ENCODE peak calls at places on chromosome 10, in six cellular contexts. M is GM12891, E is HepG2, O is K562, P is GM12878, G is H1. S is an unnamed sample.

GRCh38 chr10:14377591-14377990 is 46.9 kb upstream of the FRMD4A start:
- DNase-seq in O (no peak), E (no peak), P (no peak), M (no peak), G (no peak), S (no peak)

GRCh38 chr10:114374141-114374791 is 30.0 kb downstream of the AFAP1L2 start:
- DNase-seq in M (no peak), E (no peak), O (no peak), G (no peak), P (no peak), S (no peak)

GRCh38 chr10:72079356-72079755 is 9.0 kb downstream of the SPOCK2 start:
- DNase-seq in M (no peak), E (no peak), P (no peak), O (no peak), G (no peak), S (peak)

GRCh38 chr10:79425074-79425532 is 20.3 kb downstream of the ZCCHC24 start:
- DNase-seq in G (no peak), O (no peak), M (no peak), P (no peak), E (no peak), S (no peak)

GRCh38 chr10:7192831-7193348 is 217.9 kb downstream of the SFMBT2 start:
- DNase-seq in G (no peak), O (no peak), P (no peak), E (no peak), M (no peak), S (no peak)

GRCh38 chr10:58050575-58050974 is 217.1 kb downstream of the IPMK start:
- DNase-seq in G (peak), P (no peak), E (no peak), M (no peak), O (no peak), S (no peak)

GRCh38 chr10:117143424-117143823 is 5.4 kb upstream of the VAX1 start:
- DNase-seq in P (no peak), M (no peak), E (no peak), O (no peak), G (no peak), S (no peak)

GRCh38 chr10:28963539-28964221 is 286.4 kb downstream of the BAMBI start:
- DNase-seq in E (no peak), G (no peak), O (no peak), P (no peak), M (no peak), S (no peak)

GRCh38 chr10:119395287-119396007 is 147.1 kb downstream of the RGS10 start:
- DNase-seq in M (peak), O (no peak), G (no peak), E (no peak), P (no peak), S (no peak)

GRCh38 chr10:100728928-100729876 is 16.2 kb upstream of the PAX2 start:
- DNase-seq in P (no peak), E (peak), M (no peak), G (no peak), O (peak), S (no peak)

GRCh38 chr10:26557641-26558014 is 119.5 kb downstream of the APBB1IP start:
- DNase-seq in O (no peak), M (no peak), P (no peak), G (no peak), E (no peak), S (no peak)

GRCh38 chr10:132282667-132283603 is 24.8 kb downstream of the STK32C start:
- DNase-seq in O (no peak), E (no peak), P (no peak), M (no peak), G (no peak), S (no peak)

DNA sequence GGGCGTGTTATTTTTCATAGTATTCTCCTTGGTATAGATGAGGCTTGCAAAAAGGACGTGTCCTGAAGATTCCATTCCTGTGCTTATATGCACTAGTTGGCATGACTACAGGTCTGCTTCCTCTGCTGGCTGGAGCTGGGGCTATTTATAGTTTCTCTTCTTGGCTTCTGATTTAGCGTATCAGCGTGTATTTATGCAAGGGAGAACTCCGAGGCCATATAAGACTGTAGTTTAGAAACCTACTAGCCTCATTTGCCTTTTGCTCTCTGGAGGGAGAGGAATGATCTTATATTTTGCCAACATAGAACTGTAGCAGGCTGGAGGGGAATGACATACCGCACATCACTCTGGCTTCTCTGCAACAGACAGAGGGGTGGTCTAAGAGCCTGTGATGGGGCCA is 39.7 kb downstream of the CACNB2 start:
- DNase-seq in M (no peak), G (no peak), E (no peak), O (no peak), P (no peak), S (no peak)
- TF ChIP-seq POLR2AphosphoS5 in M (no peak), G (no peak), E (no peak), O (no peak), P (no peak), S (no peak)

GRCh38 chr10:94103192-94103591 is 109.5 kb downstream of the PLCE1 start:
- DNase-seq in M (no peak), G (no peak), P (no peak), O (no peak), E (no peak), S (no peak)
- TF ChIP-seq TAF1 in M (no peak), G (no peak), P (no peak), O (no peak), E (no peak), S (no peak)

GRCh38 chr10:47207894-47208469 is 92.0 kb upstream of the GDF10 start:
- DNase-seq in O (no peak), P (no peak), E (no peak), G (no peak), M (no peak), S (no peak)
- TF ChIP-seq POLR2A in O (no peak), P (no peak), E (no peak), G (no peak), M (no peak), S (no peak)

DNA sequence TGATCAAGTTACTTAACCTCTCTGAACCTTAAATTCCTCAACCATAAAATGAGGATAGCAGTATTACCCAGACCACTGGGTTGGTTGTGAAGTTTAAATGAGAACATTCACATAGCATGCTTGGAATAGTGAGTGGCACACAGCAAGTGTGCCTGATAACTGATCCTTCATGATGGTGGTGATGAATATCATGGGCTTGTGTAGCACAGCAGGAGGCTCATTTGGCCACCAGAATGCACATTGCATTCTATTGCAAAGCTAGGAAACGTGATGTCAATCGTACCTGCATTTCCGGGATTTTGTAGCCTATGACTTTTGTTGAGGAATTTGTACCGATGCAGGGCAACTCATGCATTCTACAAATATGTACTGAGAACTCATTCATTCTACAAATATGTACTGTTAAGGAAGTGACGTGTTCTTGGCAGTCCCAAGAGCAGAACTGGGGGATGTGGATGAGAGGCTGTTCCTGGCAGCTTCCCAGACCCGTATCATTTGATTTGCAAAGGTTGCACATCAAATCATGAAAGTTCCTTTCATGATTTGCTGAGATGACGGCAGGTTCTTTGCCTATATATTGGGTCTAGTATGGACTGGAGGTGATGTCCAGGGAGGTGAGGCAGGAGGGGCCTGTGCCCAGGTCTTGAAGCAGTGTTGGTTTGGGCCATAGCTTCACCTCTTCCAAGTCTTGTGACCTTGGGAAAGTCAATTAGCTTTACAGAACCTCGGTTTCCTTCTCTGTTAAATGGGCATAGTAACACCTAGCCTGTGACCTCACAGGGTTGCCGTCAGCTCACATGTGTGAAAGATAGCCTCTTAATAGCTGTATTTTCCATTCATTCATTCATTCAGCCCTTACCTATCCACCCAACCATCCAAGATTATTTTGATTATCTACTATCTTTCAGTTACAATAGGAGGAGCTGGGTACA is 94.7 kb upstream of the SMNDC1 start:
- DNase-seq in P (no peak), E (peak), G (no peak), O (no peak), M (no peak), S (no peak)
- TF ChIP-seq POLR2AphosphoS5 in P (no peak), E (no peak), G (no peak), O (no peak), M (no peak), S (no peak)

GRCh38 chr10:11437391-11438241 is 173.8 kb downstream of the USP6NL start:
- DNase-seq in E (no peak), G (no peak), P (no peak), M (no peak), O (no peak), S (no peak)
- TF ChIP-seq TAF1 in E (no peak), G (no peak), P (no peak), M (no peak), O (no peak), S (no peak)

DNA sequence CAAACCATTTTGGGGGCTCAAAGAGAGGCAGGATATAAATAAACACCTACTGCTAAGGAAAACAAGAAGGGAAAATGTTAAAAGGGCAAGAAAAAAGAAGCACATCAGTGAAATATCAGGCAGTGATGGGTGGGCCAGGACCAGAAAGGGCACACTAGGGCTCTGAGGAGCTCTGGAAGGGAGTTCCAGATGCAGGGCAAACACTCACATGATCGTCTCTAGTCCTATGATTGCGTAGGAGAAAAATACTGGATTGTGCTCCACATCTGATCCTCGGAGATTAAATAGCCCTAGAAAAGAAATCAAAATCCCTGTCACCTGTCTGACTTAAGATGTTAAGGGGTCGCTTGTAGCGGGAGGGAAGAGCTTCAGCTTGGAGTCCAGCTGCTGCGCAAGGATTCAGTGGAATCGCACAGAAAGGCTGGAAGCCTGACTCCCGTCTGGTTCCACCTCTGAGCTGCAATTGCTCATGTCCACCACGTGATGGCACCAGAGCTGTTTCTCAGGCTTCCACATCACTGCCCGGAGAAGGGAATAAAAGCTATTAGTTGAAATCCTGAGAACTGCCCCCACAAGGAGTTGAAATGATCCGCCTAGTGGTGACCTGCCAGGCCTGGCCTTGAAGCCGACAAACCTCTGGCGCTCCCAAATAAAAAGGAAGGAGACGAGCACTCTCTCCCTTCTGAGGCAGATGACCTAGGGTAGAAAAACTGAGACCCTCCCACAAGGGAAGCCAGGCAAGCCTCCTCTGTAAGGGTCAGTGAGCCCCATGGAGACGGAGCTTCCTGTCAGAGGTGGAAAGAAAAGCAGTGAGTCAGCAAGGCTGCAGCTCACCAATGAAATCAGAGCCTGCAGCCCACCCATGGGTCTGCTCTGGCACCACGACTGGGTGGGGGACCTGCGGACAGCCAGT is 39.2 kb downstream of the XPNPEP1 start:
- DNase-seq in M (peak), G (peak), O (peak), E (peak), P (no peak), S (peak)
- TF ChIP-seq POLR2A in M (no peak), G (no peak), O (no peak), E (no peak), P (no peak), S (no peak)

GRCh38 chr10:97456034-97456685 is 10.2 kb downstream of the ZDHHC16 start:
- DNase-seq in P (no peak), M (no peak), E (no peak), G (no peak), O (no peak), S (no peak)
- TF ChIP-seq POLR2AphosphoS5 in P (no peak), M (no peak), E (no peak), G (no peak), O (no peak), S (peak)

GRCh38 chr10:774223-774622 is 84.8 kb upstream of the DIP2C start:
- DNase-seq in E (no peak), O (no peak), M (no peak), G (no peak), P (no peak), S (no peak)

GRCh38 chr10:771647-772046 is 82.2 kb upstream of the DIP2C start:
- DNase-seq in P (no peak), O (no peak), M (no peak), G (no peak), E (no peak), S (no peak)

GRCh38 chr10:773562-774161 is 84.2 kb upstream of the DIP2C start:
- DNase-seq in G (no peak), M (no peak), O (peak), E (no peak), P (no peak), S (no peak)

GRCh38 chr10:770975-771374 is 81.5 kb upstream of the DIP2C start:
- DNase-seq in M (no peak), P (no peak), O (no peak), G (no peak), E (no peak), S (no peak)

DNA sequence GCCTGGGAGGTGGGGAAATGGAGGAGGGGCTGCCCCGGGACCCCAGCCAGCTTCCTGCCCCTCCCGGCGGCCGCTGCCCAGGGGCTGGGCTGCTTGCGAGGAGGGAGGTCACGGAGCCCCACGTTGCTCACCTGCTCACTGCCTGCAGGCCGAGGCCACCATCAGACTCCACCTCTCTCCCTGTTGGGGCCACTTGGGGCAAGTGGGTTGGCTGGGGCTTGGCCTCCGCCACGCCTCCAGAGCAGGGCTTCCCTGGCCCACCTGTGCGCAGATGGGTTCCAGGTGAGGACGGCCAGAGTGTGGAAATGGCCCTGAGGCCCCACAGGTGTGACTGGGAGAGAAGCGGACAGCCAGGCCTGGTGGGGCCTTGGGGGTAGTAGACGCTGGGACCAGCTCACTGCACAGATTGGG is 82.8 kb upstream of the DIP2C start:
- DNase-seq in E (no peak), G (no peak), O (no peak), M (no peak), P (no peak), S (no peak)
- TF ChIP-seq TAF1 in E (no peak), G (no peak), O (no peak), M (no peak), P (no peak), S (no peak)

S was measured in GM12892.